ENCODE peak calls at places on chromosomes 11 and 22, in seven cellular contexts. I is brain microvascular endothelial cell; M is CD4-positive, CD25-positive, alpha-beta regulatory T cell; K is kidney; B is NB4; W is CD8-positive, alpha-beta T cell; D is hepatocyte. R is an unnamed sample.

GRCh38 chr22:25645266-25645665 is 80.8 kb downstream of the GRK3 start:
- DNase-seq in I (peak), M (no peak), K (no peak), B (no peak), W (no peak), D (no peak), R (no peak)

GRCh38 chr11:72762641-72763304 is 10.6 kb upstream of the ARAP1 start:
- DNase-seq in I (no peak), M (no peak), K (no peak), B (no peak), W (no peak), D (no peak), R (no peak)

GRCh38 chr11:34176980-34177319 is 71.5 kb downstream of the NAT10 start:
- DNase-seq in I (no peak), M (no peak), K (no peak), B (no peak), W (no peak), D (no peak), R (no peak)

GRCh38 chr22:24201681-24202590 is 20.6 kb downstream of the SUSD2 start:
- DNase-seq in I (peak), M (no peak), K (peak), B (no peak), W (no peak), D (no peak), R (no peak)

GRCh38 chr22:31951201-31952093 is 7.1 kb downstream of the YWHAH start:
- DNase-seq in I (no peak), M (no peak), K (peak), B (no peak), W (no peak), D (no peak), R (no peak)

GRCh38 chr11:91926967-91927366 is 297.7 kb upstream of the FAT3 start:
- DNase-seq in I (no peak), M (no peak), K (peak), B (no peak), W (no peak), D (no peak), R (no peak)

GRCh38 chr11:118633979-118634378 is 26.6 kb downstream of the PHLDB1 start:
- DNase-seq in I (no peak), M (no peak), K (peak), B (no peak), W (no peak), D (no peak), R (no peak)

GRCh38 chr11:26399336-26399735 is 67.4 kb downstream of the ANO3 start:
- DNase-seq in I (no peak), M (no peak), K (no peak), B (no peak), W (no peak), D (no peak), R (no peak)

GRCh38 chr11:109423860-109424190 is 1.8 kb downstream of the C11orf87 start:
- DNase-seq in I (no peak), M (no peak), K (peak), B (no peak), W (no peak), D (no peak), R (no peak)

GRCh38 chr11:109423114-109423859 is 1.3 kb downstream of the C11orf87 start:
- DNase-seq in I (peak), M (no peak), K (peak), B (peak), W (no peak), D (peak), R (no peak)

GRCh38 chr11:109424893-109425292 is 2.9 kb downstream of the C11orf87 start:
- DNase-seq in I (no peak), M (peak), K (peak), B (peak), W (no peak), D (peak), R (no peak)

GRCh38 chr11:109421981-109422590 is at the start of gene C11orf87:
- DNase-seq in I (no peak), M (no peak), K (peak), B (no peak), W (no peak), D (peak), R (no peak)

GRCh38 chr11:109422755-109423113 is 744 bp downstream of the C11orf87 start:
- DNase-seq in I (no peak), M (no peak), K (peak), B (no peak), W (no peak), D (no peak), R (no peak)
- H3K4me3 ChIP-seq in I (peak), M (no peak), K (no peak), B (no peak), W (no peak), D (peak), R (peak)

GRCh38 chr11:10452211-10452767 is 2.8 kb upstream of the AMPD3 start:
- DNase-seq in I (no peak), M (no peak), K (no peak), B (peak), W (no peak), D (no peak), R (no peak)

GRCh38 chr11:10454506-10454901 is 560 bp upstream of the AMPD3 start:
- DNase-seq in I (no peak), M (no peak), K (no peak), B (no peak), W (no peak), D (no peak), R (no peak)

GRCh38 chr11:10453261-10453660 is 1.8 kb upstream of the AMPD3 start:
- DNase-seq in I (no peak), M (no peak), K (no peak), B (no peak), W (no peak), D (no peak), R (no peak)

GRCh38 chr11:10450451-10451398 is 4.3 kb upstream of the AMPD3 start:
- DNase-seq in I (no peak), M (peak), K (peak), B (peak), W (peak), D (peak), R (no peak)

GRCh38 chr11:10451399-10452116 is 3.5 kb upstream of the AMPD3 start:
- DNase-seq in I (no peak), M (no peak), K (no peak), B (peak), W (no peak), D (no peak), R (no peak)
- H3K4me3 ChIP-seq in I (peak), M (peak), K (peak), B (peak), W (peak), D (no peak), R (peak)

GRCh38 chr11:108853151-108853550 is 188.3 kb downstream of the DDX10 start:
- DNase-seq in I (no peak), M (no peak), K (no peak), B (no peak), W (no peak), D (no peak), R (no peak)

GRCh38 chr11:108852701-108853100 is 187.8 kb downstream of the DDX10 start:
- DNase-seq in I (no peak), M (peak), K (no peak), B (no peak), W (no peak), D (no peak), R (no peak)

GRCh38 chr11:108851781-108852180 is 186.9 kb downstream of the DDX10 start:
- DNase-seq in I (no peak), M (no peak), K (no peak), B (no peak), W (no peak), D (no peak), R (no peak)

GRCh38 chr11:108853864-108854263 is 189.0 kb downstream of the DDX10 start:
- DNase-seq in I (peak), M (no peak), K (no peak), B (no peak), W (no peak), D (no peak), R (no peak)

GRCh38 chr11:108854366-108854765 is 189.5 kb downstream of the DDX10 start:
- DNase-seq in I (no peak), M (peak), K (no peak), B (no peak), W (no peak), D (no peak), R (no peak)
- H3K4me3 ChIP-seq in I (no peak), M (peak), K (peak), B (no peak), W (peak), D (no peak), R (no peak)

GRCh38 chr22:37220543-37220968 is 8.3 kb upstream of the SSTR3 start:
- DNase-seq in I (no peak), M (peak), K (no peak), B (no peak), W (no peak), D (no peak), R (no peak)

GRCh38 chr22:37218771-37219411 is 6.6 kb upstream of the SSTR3 start:
- DNase-seq in I (no peak), M (peak), K (no peak), B (no peak), W (peak), D (no peak), R (no peak)

GRCh38 chr22:37215890-37216289 is 3.6 kb upstream of the SSTR3 start:
- DNase-seq in I (no peak), M (no peak), K (no peak), B (no peak), W (no peak), D (no peak), R (no peak)

GRCh38 chr22:37219534-37219933 is 7.3 kb upstream of the SSTR3 start:
- DNase-seq in I (no peak), M (peak), K (no peak), B (no peak), W (no peak), D (no peak), R (no peak)

DNA sequence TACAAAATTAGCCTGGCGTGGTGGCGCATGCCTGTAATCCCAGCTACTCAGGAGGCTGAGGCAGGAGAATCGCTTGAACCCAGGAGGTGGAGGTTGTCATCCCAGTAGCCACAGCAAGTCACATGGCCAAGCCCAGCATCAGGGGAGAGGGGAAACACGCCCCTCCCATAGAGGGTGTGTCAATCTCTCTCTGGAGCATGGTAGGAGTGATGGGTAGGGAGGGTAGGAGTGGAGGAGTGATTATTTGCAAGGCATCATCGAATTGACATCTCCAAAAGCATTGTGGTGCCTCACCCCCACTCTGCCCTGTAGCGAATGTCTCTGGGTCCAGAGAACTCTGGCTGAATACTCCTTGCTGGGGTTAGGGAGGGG is 6.1 kb upstream of the SSTR3 start:
- DNase-seq in I (no peak), M (peak), K (no peak), B (no peak), W (no peak), D (no peak), R (no peak)
- H3K4me3 ChIP-seq in I (no peak), M (peak), K (no peak), B (no peak), W (peak), D (no peak), R (no peak)

GRCh38 chr22:42959472-42960145 is 55.3 kb downstream of the PACSIN2 start:
- DNase-seq in I (peak), M (peak), K (no peak), B (peak), W (no peak), D (peak), R (no peak)
- H3K4me3 ChIP-seq in I (peak), M (no peak), K (peak), B (peak), W (no peak), D (peak), R (no peak)

GRCh38 chr11:47233989-47234668 is 14.5 kb downstream of the ACP2 start:
- DNase-seq in I (peak), M (peak), K (no peak), B (peak), W (peak), D (peak), R (no peak)
- H3K4me3 ChIP-seq in I (peak), M (no peak), K (no peak), B (no peak), W (peak), D (no peak), R (no peak)

GRCh38 chr11:73980001-73980960 is 2.4 kb downstream of the UCP2 start:
- DNase-seq in I (no peak), M (peak), K (peak), B (peak), W (peak), D (peak), R (no peak)
- H3K4me3 ChIP-seq in I (no peak), M (peak), K (no peak), B (peak), W (peak), D (no peak), R (no peak)

GRCh38 chr11:59756845-59757244 is 1.7 kb downstream of the STX3 start:
- DNase-seq in I (peak), M (no peak), K (no peak), B (peak), W (no peak), D (peak), R (no peak)
- H3K4me3 ChIP-seq in I (peak), M (no peak), K (peak), B (no peak), W (no peak), D (peak), R (no peak)

GRCh38 chr11:17476317-17477083 is at the start of gene ABCC8:
- DNase-seq in I (no peak), M (no peak), K (no peak), B (no peak), W (no peak), D (peak), R (no peak)
- H3K4me3 ChIP-seq in I (no peak), M (no peak), K (peak), B (no peak), W (no peak), D (no peak), R (no peak)

DNA sequence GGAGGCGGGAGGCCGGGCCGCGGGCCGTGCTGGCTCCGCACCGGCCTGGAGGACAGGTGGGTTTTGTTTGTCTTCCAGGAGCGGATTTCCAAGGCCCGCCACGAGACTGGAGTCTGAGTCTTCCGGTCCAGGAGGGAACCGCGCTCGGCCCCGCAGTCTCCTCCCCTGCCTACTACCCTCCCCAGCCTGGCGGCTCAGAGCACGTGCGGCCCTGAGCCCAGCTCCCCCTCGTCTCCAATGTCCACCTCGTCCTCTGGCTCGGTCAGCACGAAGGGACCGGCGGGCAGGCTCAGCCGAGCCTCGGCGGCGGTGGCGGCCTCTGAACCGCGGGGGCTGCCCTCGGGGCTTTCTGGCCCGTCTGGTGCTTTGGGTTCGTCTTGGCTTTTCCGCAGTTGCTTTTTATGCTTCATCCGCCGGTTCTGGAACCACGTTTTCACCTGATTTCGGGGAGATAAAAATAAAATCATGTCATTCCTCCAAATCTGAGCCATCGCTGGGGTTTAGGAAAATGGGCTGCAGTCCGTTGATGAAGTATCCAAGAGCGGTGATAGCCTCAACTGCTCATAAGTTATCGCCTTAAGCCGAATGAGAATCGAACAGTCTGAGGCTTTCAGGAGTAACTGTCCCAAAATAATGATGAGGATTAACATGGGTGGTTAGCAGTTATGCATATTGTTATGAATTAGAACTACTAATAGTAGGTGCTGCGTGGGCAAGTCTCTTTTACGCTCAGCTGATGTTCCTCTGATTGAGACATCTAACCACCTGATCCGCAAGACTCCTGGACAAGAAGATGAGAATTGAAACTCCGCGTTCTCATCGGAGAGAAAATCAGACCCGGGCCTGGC is 4.0 kb downstream of the BSX start:
- DNase-seq in I (no peak), M (no peak), K (no peak), B (no peak), W (no peak), D (no peak), R (no peak)
- H3K4me3 ChIP-seq in I (no peak), M (no peak), K (no peak), B (no peak), W (peak), D (no peak), R (no peak)